ENCODE peak calls at places on chromosome 10, in nine cellular contexts. A is SK-N-DZ; D is foreskin fibroblast; Y is hypothalamus; L is AG10803; U is hepatocyte; K is head of caudate nucleus; N is MV-4-11; C is activated CD8-positive, alpha-beta memory T cell treated with anti-CD3 and anti-CD28 coated beads, Interleukin-2, amount 50 U/mL, for 48 hours. F is an unnamed sample.

GRCh38 chr10:113920819-113921345 is 66.4 kb downstream of the NHLRC2 start:
- DNase-seq in A (peak; percentile 33), D (peak; percentile 20), Y (no peak), L (no peak), U (no peak), K (no peak), N (no peak), C (no peak), F (no peak)

GRCh38 chr10:25698638-25699037 is 235.4 kb upstream of the MYO3A start:
- DNase-seq in A (no peak), D (no peak), Y (no peak), L (no peak), U (no peak), K (no peak), N (no peak), C (no peak), F (no peak)

GRCh38 chr10:97180986-97181385 is 4.8 kb downstream of the SLIT1 start:
- DNase-seq in A (no peak), D (no peak), Y (no peak), L (no peak), U (no peak), K (no peak), N (no peak), C (no peak), F (no peak)

GRCh38 chr10:58431903-58432302 is 46.7 kb downstream of the TFAM start:
- DNase-seq in A (no peak), D (peak; percentile 36), Y (no peak), L (peak; percentile 49), U (no peak), K (no peak), N (no peak), C (no peak), F (no peak)

GRCh38 chr10:71727429-71728217 is 8.0 kb upstream of the C10orf105 start:
- DNase-seq in A (no peak), D (peak; percentile 30), Y (no peak), L (peak; percentile 59), U (peak; percentile 50), K (no peak), N (peak; percentile 93), C (no peak), F (no peak)

GRCh38 chr10:70499829-70500167 is 21.2 kb downstream of the PALD1 start:
- DNase-seq in A (no peak), D (no peak), Y (no peak), L (no peak), U (no peak), K (no peak), N (no peak), C (no peak), F (no peak)

GRCh38 chr10:62050941-62051433 is 149.5 kb downstream of the ARID5B start:
- DNase-seq in A (no peak), D (peak; percentile 93), Y (no peak), L (peak; percentile 91), U (peak; percentile 67), K (no peak), N (peak; percentile 59), C (peak; percentile 78), F (no peak)

GRCh38 chr10:128095023-128095752 is 31.0 kb downstream of the MKI67 start:
- DNase-seq in A (no peak), D (no peak), Y (no peak), L (no peak), U (peak; percentile 39), K (no peak), N (peak; percentile 19), C (no peak), F (no peak)

GRCh38 chr10:31368724-31369123 is 49.7 kb downstream of the ZEB1 start:
- DNase-seq in A (no peak), D (no peak), Y (no peak), L (peak; percentile 23), U (no peak), K (no peak), N (peak; percentile 5), C (no peak), F (no peak)

GRCh38 chr10:73935895-73936294 is 25.0 kb downstream of the PLAU start:
- DNase-seq in A (no peak), D (no peak), Y (no peak), L (no peak), U (no peak), K (no peak), N (no peak), C (no peak), F (no peak)

GRCh38 chr10:988667-989545 is 672 bp downstream of the GTPBP4 start:
- DNase-seq in A (no peak), D (peak; percentile 30), Y (no peak), L (peak; percentile 50), U (no peak), K (no peak), N (no peak), C (no peak), F (no peak)

GRCh38 chr10:30821269-30821993 is 191.9 kb upstream of the LYZL2 start:
- DNase-seq in A (no peak), D (peak; percentile 50), Y (no peak), L (peak; percentile 24), U (no peak), K (no peak), N (no peak), C (no peak), F (no peak)

GRCh38 chr10:5892007-5892406 is 2.0 kb downstream of the FBH1 start:
- DNase-seq in A (no peak), D (no peak), Y (no peak), L (peak; percentile 68), U (no peak), K (no peak), N (no peak), C (no peak), F (no peak)

GRCh38 chr10:30134546-30134945 is 75.2 kb upstream of the JCAD start:
- DNase-seq in A (no peak), D (no peak), Y (no peak), L (no peak), U (no peak), K (no peak), N (no peak), C (no peak), F (no peak)

GRCh38 chr10:133278577-133279265 is 2.1 kb upstream of the ADAM8 start:
- DNase-seq in A (no peak), D (peak; percentile 52), Y (no peak), L (peak; percentile 47), U (peak; percentile 83), K (no peak), N (peak; percentile 94), C (no peak), F (no peak)

GRCh38 chr10:120841522-120842189 is 9.5 kb upstream of the WDR11 start:
- DNase-seq in A (no peak), D (no peak), Y (no peak), L (no peak), U (peak; percentile 28), K (no peak), N (peak; percentile 78), C (no peak), F (no peak)

GRCh38 chr10:97547889-97548485 is 24.6 kb upstream of the ANKRD2 start:
- DNase-seq in A (no peak), D (peak; percentile 24), Y (no peak), L (no peak), U (no peak), K (no peak), N (no peak), C (no peak), F (no peak)

GRCh38 chr10:73554729-73555128 is 36.4 kb downstream of the USP54 start:
- DNase-seq in A (no peak), D (no peak), Y (no peak), L (no peak), U (no peak), K (no peak), N (no peak), C (no peak), F (no peak)

GRCh38 chr10:25465582-25466372 is 291.0 kb downstream of the GPR158 start:
- DNase-seq in A (no peak), D (no peak), Y (no peak), L (no peak), U (no peak), K (no peak), N (no peak), C (no peak), F (no peak)

GRCh38 chr10:78337016-78337415 is 303.4 kb downstream of the RPS24 start:
- DNase-seq in A (no peak), D (no peak), Y (no peak), L (no peak), U (no peak), K (no peak), N (no peak), C (peak; percentile 15), F (no peak)

GRCh38 chr10:58362026-58362799 is 23.0 kb upstream of the TFAM start:
- DNase-seq in A (no peak), D (no peak), Y (no peak), L (peak; percentile 13), U (no peak), K (no peak), N (no peak), C (no peak), F (no peak)

GRCh38 chr10:31926765-31927596 is 1.6 kb downstream of the ARHGAP12 start:
- DNase-seq in A (peak; percentile 5), D (no peak), Y (no peak), L (no peak), U (peak; percentile 23), K (no peak), N (no peak), C (no peak), F (no peak)

GRCh38 chr10:93773705-93774104 is 16.0 kb downstream of the LGI1 start:
- DNase-seq in A (no peak), D (no peak), Y (no peak), L (no peak), U (no peak), K (no peak), N (no peak), C (no peak), F (no peak)

GRCh38 chr10:117163061-117163953 is 25.2 kb upstream of the VAX1 start:
- DNase-seq in A (no peak), D (no peak), Y (peak; percentile 47), L (no peak), U (peak; percentile 41), K (peak; percentile 76), N (no peak), C (peak; percentile 55), F (no peak)

GRCh38 chr10:3372284-3372683 is 199.7 kb upstream of the PITRM1 start:
- DNase-seq in A (no peak), D (no peak), Y (no peak), L (peak; percentile 72), U (no peak), K (no peak), N (no peak), C (no peak), F (no peak)

GRCh38 chr10:10967029-10967428 is 50.6 kb upstream of the CELF2 start:
- DNase-seq in A (no peak), D (no peak), Y (no peak), L (no peak), U (no peak), K (no peak), N (no peak), C (no peak), F (no peak)

GRCh38 chr10:114258274-114258840 is 19.3 kb downstream of the VWA2 start:
- DNase-seq in A (no peak), D (no peak), Y (no peak), L (no peak), U (peak; percentile 25), K (no peak), N (no peak), C (no peak), F (no peak)

F was measured in frontal cortex.